ENCODE peak calls at places on chromosomes 11 and 22, in six cellular contexts. E is fibroblast of mammary gland, P is astrocyte of the cerebellum, T is left ventricle myocardium inferior, W is pancreas, H is hepatocyte. B is an unnamed sample.

GRCh38 chr11:102120437-102120935 is 10.2 kb downstream of the YAP1 start:
- DNase-seq in E (peak), P (no peak), T (no peak), W (no peak), H (no peak), B (no peak)

GRCh38 chr11:46112961-46113617 is 8.2 kb downstream of the PHF21A start:
- DNase-seq in E (peak), P (peak), T (no peak), W (no peak), H (peak), B (peak)

GRCh38 chr22:30435674-30436126 is 10.1 kb downstream of the MTFP1 start:
- DNase-seq in E (no peak), P (no peak), T (no peak), W (no peak), H (no peak), B (no peak)

GRCh38 chr22:22894740-22895731 is 7.4 kb downstream of the IGLL5 start:
- DNase-seq in E (no peak), P (no peak), T (no peak), W (no peak), H (no peak), B (no peak)

GRCh38 chr11:128690746-128691091 is 3.2 kb upstream of the FLI1 start:
- DNase-seq in E (no peak), P (no peak), T (no peak), W (no peak), H (no peak), B (no peak)

GRCh38 chr22:39808087-39808486 is 85.5 kb downstream of the ENTHD1 start:
- DNase-seq in E (peak), P (no peak), T (no peak), W (no peak), H (no peak), B (no peak)

GRCh38 chr11:128725630-128726461 is 32.0 kb downstream of the FLI1 start:
- DNase-seq in E (no peak), P (no peak), T (no peak), W (no peak), H (no peak), B (no peak)

GRCh38 chr11:105100206-105100605 is 39.4 kb downstream of the CARD18 start:
- DNase-seq in E (no peak), P (no peak), T (no peak), W (no peak), H (no peak), B (no peak)

GRCh38 chr22:27800250-27801131 is 1.1 kb downstream of the MN1 start:
- DNase-seq in E (no peak), P (no peak), T (peak), W (no peak), H (no peak), B (no peak)

GRCh38 chr11:13289081-13289480 is 11.5 kb downstream of the BMAL1 start:
- DNase-seq in E (peak), P (peak), T (no peak), W (no peak), H (no peak), B (peak)

GRCh38 chr11:84720706-84721402 is 906.3 kb downstream of the DLG2 start:
- DNase-seq in E (peak), P (no peak), T (peak), W (peak), H (peak), B (no peak)

GRCh38 chr11:95138448-95138847 is 48.8 kb downstream of the ENDOD1 start:
- DNase-seq in E (peak), P (no peak), T (no peak), W (no peak), H (peak), B (no peak)

GRCh38 chr11:85590848-85591483 is 36.2 kb downstream of the DLG2 start:
- DNase-seq in E (peak), P (peak), T (no peak), W (no peak), H (peak), B (peak)

GRCh38 chr11:125954123-125954944 is 8.5 kb downstream of the VSIG10L2 start:
- DNase-seq in E (no peak), P (no peak), T (no peak), W (no peak), H (no peak), B (no peak)

GRCh38 chr11:14378171-14378570 is 19.2 kb upstream of the RRAS2 start:
- DNase-seq in E (no peak), P (no peak), T (no peak), W (no peak), H (no peak), B (no peak)

GRCh38 chr11:73274722-73275380 is 2.7 kb downstream of the P2RY6 start:
- DNase-seq in E (no peak), P (no peak), T (no peak), W (no peak), H (no peak), B (no peak)
- H3K4me3 ChIP-seq in E (no peak), P (no peak), T (peak), W (no peak), H (no peak), B (no peak)

DNA sequence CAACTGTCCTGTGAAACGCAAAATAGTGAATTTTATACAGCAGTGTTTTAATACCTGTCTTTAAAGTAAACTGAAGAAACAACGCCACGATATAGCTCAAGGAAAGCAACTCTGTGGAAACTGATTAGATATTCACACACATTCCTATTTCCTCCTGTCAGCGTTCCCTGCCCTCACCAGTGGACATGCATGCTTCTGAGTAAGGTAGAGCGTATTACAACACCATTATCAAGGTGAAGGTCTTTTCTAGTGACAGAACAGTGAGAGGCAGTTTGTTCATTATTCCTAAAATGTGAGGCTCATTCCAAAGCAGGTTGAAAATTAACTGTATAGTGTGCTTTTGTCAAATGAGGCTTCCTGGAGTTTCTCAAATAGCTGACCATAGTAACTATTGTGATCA is 153.1 kb downstream of the DDX10 start:
- DNase-seq in E (no peak), P (no peak), T (no peak), W (no peak), H (peak), B (no peak)
- TF ChIP-seq CTCF in E (no peak), P (no peak), T (no peak), W (no peak), H (no peak), B (no peak)

DNA sequence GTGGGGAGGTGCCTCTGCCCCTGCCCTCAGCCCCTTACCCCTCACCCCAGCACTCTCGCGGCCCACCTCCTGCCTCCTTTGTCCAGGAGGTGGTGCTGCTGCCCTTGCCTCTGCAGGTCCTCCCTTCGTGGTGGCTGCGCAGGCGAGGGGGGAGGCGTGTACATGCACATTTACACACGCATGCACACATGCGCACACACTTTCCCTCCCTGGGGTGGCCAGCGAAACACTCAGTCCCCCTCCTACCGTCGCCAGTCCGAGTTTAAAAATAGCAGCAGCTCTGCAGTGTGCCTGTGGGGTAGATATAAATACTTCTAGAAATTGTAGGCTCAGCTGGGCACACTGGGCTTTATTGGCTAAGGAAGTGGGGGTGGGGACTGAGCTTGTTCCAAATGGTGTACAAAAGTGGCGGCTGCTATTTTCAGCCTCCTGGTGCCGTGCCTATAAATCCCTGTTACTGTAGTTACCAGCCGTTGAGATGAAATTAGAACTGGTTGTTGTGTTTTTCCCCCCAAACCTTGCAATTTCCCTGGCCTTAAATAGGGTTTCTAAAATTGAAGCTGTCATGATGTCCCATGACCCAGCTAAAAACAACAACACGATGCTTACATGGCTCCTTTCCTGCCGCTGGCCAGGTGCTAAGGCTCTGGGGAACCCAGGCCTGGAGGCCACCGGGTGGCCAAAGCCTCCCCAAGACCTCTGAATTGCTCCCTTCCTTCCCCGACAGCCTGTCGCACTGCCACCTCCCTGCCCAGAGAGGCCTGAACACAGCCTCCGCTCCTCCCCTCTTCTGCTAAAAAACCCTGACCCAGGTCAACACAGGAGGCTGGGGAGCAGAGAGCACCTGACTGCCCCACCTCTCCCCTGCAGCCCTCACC is 12.4 kb downstream of the PICK1 start:
- DNase-seq in E (peak), P (no peak), T (peak), W (no peak), H (peak), B (no peak)
- H3K4me3 ChIP-seq in E (no peak), P (no peak), T (peak), W (no peak), H (no peak), B (no peak)

GRCh38 chr11:65870706-65871681 is 1.6 kb downstream of the EFEMP2 start:
- DNase-seq in E (no peak), P (no peak), T (peak), W (peak), H (no peak), B (no peak)

GRCh38 chr11:65872555-65873279 is at the start of gene EFEMP2:
- DNase-seq in E (no peak), P (no peak), T (peak), W (peak), H (peak), B (no peak)

GRCh38 chr11:65870307-65870658 is 2.3 kb downstream of the EFEMP2 start:
- DNase-seq in E (no peak), P (no peak), T (peak), W (no peak), H (no peak), B (no peak)

GRCh38 chr11:65873280-65874156 is 918 bp upstream of the EFEMP2 start:
- DNase-seq in E (peak), P (peak), T (peak), W (peak), H (peak), B (peak)

GRCh38 chr11:65871811-65872548 is 620 bp downstream of the EFEMP2 start:
- DNase-seq in E (no peak), P (no peak), T (peak), W (peak), H (peak), B (no peak)
- TF ChIP-seq CTCF in E (peak), P (peak), T (peak), W (no peak), H (no peak), B (peak)

DNA sequence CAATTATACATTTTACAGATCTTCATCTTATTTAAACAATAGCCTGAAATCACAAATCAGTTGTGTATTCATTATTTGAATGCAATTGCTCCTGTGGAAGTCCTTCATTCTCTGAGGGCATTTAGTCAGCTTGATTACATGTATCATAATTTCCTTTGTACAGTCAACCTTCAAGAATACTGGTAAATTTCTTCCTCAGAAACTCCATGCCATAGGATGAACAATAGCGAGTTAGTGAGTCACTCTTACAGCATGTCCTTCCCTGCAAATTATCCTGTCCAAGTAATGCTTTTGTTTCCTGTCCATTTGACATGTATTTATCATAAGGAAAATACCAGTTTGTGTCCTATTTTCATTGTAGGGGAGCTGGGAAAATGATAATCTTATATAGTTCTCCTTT is 3.8 kb downstream of the OR10S1 start:
- DNase-seq in E (peak), P (peak), T (no peak), W (no peak), H (no peak), B (no peak)
- H3K4me3 ChIP-seq in E (no peak), P (no peak), T (no peak), W (no peak), H (no peak), B (no peak)

GRCh38 chr11:43837879-43838278 is 42.8 kb upstream of the ALKBH3 start:
- DNase-seq in E (no peak), P (no peak), T (no peak), W (no peak), H (no peak), B (no peak)
- TF ChIP-seq CTCF in E (no peak), P (no peak), T (no peak), W (no peak), H (no peak), B (no peak)

B was measured in HFF-Myc.